ENCODE peak calls at places on chromosomes 11 and 22, in eight cellular contexts. E is renal cortical epithelial cell; T is NB4; S is NCI-H524; N is tibial nerve; K is fibroblast of the aortic adventitia; I is Jurkat, Clone E6-1; W is central memory CD4-positive, alpha-beta T cell. X is an unnamed sample.

GRCh38 chr22:38831166-38831945 is 12.5 kb downstream of the NPTXR start:
- DNase-seq in T (peak; percentile 82), K (peak; percentile 42), W (no peak), S (no peak), E (peak; percentile 89), N (no peak), I (no peak), X (peak; percentile 88)

GRCh38 chr11:124069429-124070401 is 28.6 kb upstream of the OR10G7 start:
- DNase-seq in N (no peak), I (peak; percentile 62), S (peak; percentile 96), W (no peak), K (peak; percentile 53), E (peak; percentile 42), T (peak; percentile 86), X (peak; percentile 64)

GRCh38 chr22:20236052-20236717 is 31.9 kb downstream of the RTN4R start:
- DNase-seq in T (peak; percentile 52), N (no peak), W (no peak), K (no peak), I (no peak), S (no peak), E (no peak), X (no peak)

GRCh38 chr11:64607381-64608259 is 16.6 kb downstream of the SLC22A12 start:
- DNase-seq in W (no peak), N (no peak), I (no peak), T (no peak), K (peak; percentile 45), E (no peak), S (no peak), X (no peak)

GRCh38 chr11:65415499-65416340 is 6.9 kb upstream of the NEAT1 start:
- DNase-seq in N (no peak), E (no peak), T (no peak), S (peak; percentile 26), W (no peak), I (no peak), K (no peak), X (no peak)

GRCh38 chr11:3914807-3915206 is 59.3 kb downstream of the STIM1 start:
- DNase-seq in T (no peak), I (peak; percentile 47), S (no peak), N (no peak), W (peak; percentile 37), E (no peak), K (peak; percentile 22), X (no peak)

GRCh38 chr11:122440783-122441701 is 214.5 kb upstream of the UBASH3B start:
- DNase-seq in K (peak; percentile 27), N (peak; percentile 50), E (no peak), T (peak; percentile 52), W (no peak), I (no peak), S (no peak), X (no peak)

GRCh38 chr22:31604746-31605705 is 57.0 kb downstream of the PISD start:
- DNase-seq in K (no peak), S (peak; percentile 64), N (no peak), I (no peak), T (peak; percentile 2), E (no peak), W (no peak), X (no peak)

GRCh38 chr11:45879803-45880685 is 5.4 kb upstream of the MAPK8IP1 start:
- DNase-seq in N (no peak), I (no peak), S (no peak), E (peak; percentile 28), K (no peak), W (no peak), T (peak; percentile 50), X (peak; percentile 42)

GRCh38 chr11:2737226-2737590 is 37.4 kb upstream of the KCNQ1OT1 start:
- DNase-seq in W (no peak), T (peak; percentile 38), I (no peak), E (peak; percentile 19), S (no peak), K (no peak), N (no peak), X (no peak)

GRCh38 chr22:33677536-33677935 is 242.7 kb downstream of the LARGE1 start:
- DNase-seq in N (no peak), W (no peak), E (no peak), S (no peak), K (no peak), I (no peak), T (no peak), X (no peak)

GRCh38 chr11:12528487-12528886 is 145.7 kb upstream of the TEAD1 start:
- DNase-seq in I (no peak), T (no peak), S (no peak), W (no peak), N (no peak), E (no peak), K (no peak), X (no peak)

GRCh38 chr11:890794-891600 is 19.6 kb downstream of the CHID1 start:
- DNase-seq in N (no peak), I (no peak), E (no peak), T (no peak), W (no peak), S (peak; percentile 57), K (no peak), X (no peak)

GRCh38 chr11:100562102-100562501 is 125.0 kb upstream of the ARHGAP42 start:
- DNase-seq in W (no peak), E (peak; percentile 93), N (no peak), S (no peak), K (peak; percentile 83), T (no peak), I (no peak), X (peak; percentile 84)

GRCh38 chr22:27510024-27510423 is 291.5 kb downstream of the MN1 start:
- DNase-seq in T (no peak), N (no peak), I (no peak), W (no peak), S (no peak), K (no peak), E (no peak), X (no peak)

GRCh38 chr22:24289781-24290181 is 19.1 kb downstream of the SPECC1L start:
- DNase-seq in K (peak; percentile 47), I (no peak), T (no peak), N (no peak), E (no peak), W (no peak), S (no peak), X (peak; percentile 41)

GRCh38 chr11:70570693-70571395 is 172.5 kb downstream of the CTTN start:
- DNase-seq in S (no peak), T (no peak), K (no peak), E (no peak), I (no peak), N (no peak), W (no peak), X (no peak)